ENCODE peak calls at places on chromosomes 16 and 17, in nine cellular contexts. Y is pancreas; J is aorta; S is CD4-positive, alpha-beta memory T cell; Z is HepG2; U is neuronal stem cell; R is AG04450; N is naive thymus-derived CD4-positive, alpha-beta T cell; O is colonic mucosa. X is an unnamed sample. For H3K9me3, the result is how much of the 10 kb centered on the place peaks cover.

GRCh38 chr17:9928601-9929341 is 23.7 kb upstream of the RCVRN start:
- DNase-seq in Y (no peak), J (no peak), S (no peak), Z (peak), U (peak), R (peak), N (no peak), O (no peak), X (no peak)

GRCh38 chr17:81582341-81582740 is 30.2 kb upstream of the FAAP100 start:
- DNase-seq in Y (no peak), J (no peak), S (no peak), Z (no peak), U (no peak), R (no peak), N (no peak), O (no peak), X (no peak)

GRCh38 chr17:68437979-68438877 is 19.1 kb downstream of the WIPI1 start:
- DNase-seq in Y (no peak), J (no peak), S (peak), Z (peak), U (no peak), R (no peak), N (peak), O (peak), X (no peak)

GRCh38 chr17:82365586-82366295 is 5.8 kb upstream of the UTS2R start:
- DNase-seq in Y (no peak), J (no peak), S (no peak), Z (no peak), U (no peak), R (no peak), N (no peak), O (no peak), X (peak)

GRCh38 chr17:78514521-78514920 is 62.7 kb downstream of the DNAH17 start:
- DNase-seq in Y (peak), J (peak), S (no peak), Z (no peak), U (no peak), R (no peak), N (no peak), O (no peak), X (no peak)

GRCh38 chr17:61455754-61456681 is 3.8 kb downstream of the TBX4 start:
- DNase-seq in Y (peak), J (no peak), S (no peak), Z (no peak), U (no peak), R (no peak), N (no peak), O (no peak), X (peak)

GRCh38 chr17:73939808-73940207 is 263.7 kb upstream of the RPL38 start:
- DNase-seq in Y (no peak), J (no peak), S (no peak), Z (no peak), U (no peak), R (no peak), N (no peak), O (no peak), X (no peak)

GRCh38 chr17:7825206-7825980 is 8.6 kb upstream of the KDM6B start:
- DNase-seq in Y (no peak), J (peak), S (no peak), Z (peak), U (no peak), R (no peak), N (no peak), O (no peak), X (peak)

GRCh38 chr16:58045096-58045495 is 19.5 kb downstream of the MMP15 start:
- DNase-seq in Y (peak), J (no peak), S (no peak), Z (no peak), U (no peak), R (no peak), N (no peak), O (no peak), X (peak)

GRCh38 chr17:21209511-21210175 is 4.3 kb downstream of the TMEM11 start:
- DNase-seq in Y (peak), J (no peak), S (no peak), Z (no peak), U (no peak), R (no peak), N (no peak), O (peak), X (no peak)

GRCh38 chr17:79045830-79046500 is 22.0 kb downstream of the C1QTNF1 start:
- DNase-seq in Y (peak), J (peak), S (peak), Z (peak), U (peak), R (no peak), N (peak), O (peak), X (peak)

GRCh38 chr16:15031596-15031995 is 24.3 kb downstream of the NTAN1 start:
- DNase-seq in Y (no peak), J (no peak), S (no peak), Z (no peak), U (no peak), R (no peak), N (no peak), O (no peak), X (no peak)

GRCh38 chr16:4172070-4172469 is 55.8 kb upstream of the ADCY9 start:
- DNase-seq in Y (no peak), J (no peak), S (no peak), Z (no peak), U (no peak), R (peak), N (no peak), O (no peak), X (peak)

GRCh38 chr16:50266337-50267091 is at the start of gene ADCY7:
- DNase-seq in Y (peak), J (peak), S (peak), Z (no peak), U (no peak), R (peak), N (peak), O (peak), X (peak)

GRCh38 chr16:89737341-89738071 is 16.2 kb downstream of the ZNF276 start:
- DNase-seq in Y (no peak), J (no peak), S (peak), Z (no peak), U (no peak), R (no peak), N (peak), O (no peak), X (peak)

GRCh38 chr16:53078247-53078646 is 23.5 kb downstream of the CHD9 start:
- DNase-seq in Y (no peak), J (no peak), S (no peak), Z (no peak), U (no peak), R (no peak), N (no peak), O (no peak), X (no peak)

GRCh38 chr17:82490512-82491195 is 28.9 kb upstream of the FOXK2 start:
- DNase-seq in Y (peak), J (no peak), S (no peak), Z (no peak), U (no peak), R (no peak), N (no peak), O (no peak), X (peak)

GRCh38 chr16:66130296-66130910 is 236.1 kb upstream of the CDH5 start:
- DNase-seq in Y (no peak), J (no peak), S (no peak), Z (no peak), U (no peak), R (peak), N (no peak), O (no peak), X (peak)

DNA sequence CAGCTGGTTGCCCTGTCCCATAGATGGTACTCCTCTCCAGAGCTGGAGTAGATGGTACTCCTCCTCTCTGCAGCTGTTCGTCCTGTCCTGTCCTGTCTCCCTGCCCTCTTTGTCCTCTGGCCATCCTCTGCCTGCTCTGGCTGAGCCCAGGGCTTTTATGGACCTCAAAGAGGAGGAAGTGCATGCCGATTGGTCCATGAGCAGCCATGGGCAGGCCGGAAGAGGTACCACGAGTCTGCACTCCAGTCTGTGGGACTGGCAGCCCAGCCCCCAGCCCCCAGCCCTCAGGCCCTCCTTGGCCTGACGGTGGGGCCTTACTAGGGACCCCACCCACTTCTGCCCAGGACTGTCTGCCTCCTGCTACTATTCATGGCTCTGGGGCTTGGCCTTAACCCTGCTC is 27.0 kb downstream of the GNGT2 start:
- DNase-seq in Y (no peak), J (no peak), S (no peak), Z (no peak), U (no peak), R (no peak), N (no peak), O (no peak), X (no peak)
- H3K9me3 ChIP-seq in Y (under half), J (under half), S (under half), Z (under half), U (under half), R (under half), N (under half), O (under half), X (under half)

GRCh38 chr17:4221899-4222659 is 41.7 kb downstream of the ANKFY1 start:
- DNase-seq in Y (no peak), J (no peak), S (no peak), Z (no peak), U (no peak), R (no peak), N (no peak), O (no peak), X (no peak)
- H3K9me3 ChIP-seq in Y (under half), J (under half), S (under half), Z (under half), U (under half), R (under half), N (under half), O (under half), X (under half)

GRCh38 chr17:33322063-33322462 is 29.0 kb upstream of the ASIC2 start:
- DNase-seq in Y (no peak), J (no peak), S (no peak), Z (no peak), U (no peak), R (no peak), N (no peak), O (no peak), X (no peak)
- H3K9me3 ChIP-seq in Y (under half), J (under half), S (under half), Z (under half), U (under half), R (under half), N (under half), O (under half), X (under half)

DNA sequence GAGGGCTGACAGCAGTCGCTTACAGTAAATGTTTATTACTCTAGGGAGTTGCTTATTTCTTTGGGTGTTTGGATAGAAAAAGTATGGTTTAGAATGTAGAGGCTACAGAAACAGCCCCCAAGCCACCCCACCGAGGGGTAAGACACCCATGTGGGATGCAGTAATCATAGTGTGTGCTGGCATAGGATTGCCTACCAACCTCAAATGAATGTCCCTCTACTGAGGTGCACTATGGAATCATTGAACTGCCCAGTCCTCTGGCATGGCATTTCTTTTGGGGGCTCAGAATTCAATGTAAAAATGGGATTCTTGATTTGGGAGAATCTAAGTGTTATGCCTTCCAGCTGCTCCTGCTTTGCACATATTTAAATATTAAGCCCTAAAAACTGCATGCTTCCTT is 46.8 kb downstream of the ZNF267 start:
- DNase-seq in Y (no peak), J (no peak), S (no peak), Z (no peak), U (no peak), R (no peak), N (no peak), O (no peak), X (no peak)
- H3K9me3 ChIP-seq in Y (under half), J (under half), S (half or more), Z (half or more), U (under half), R (under half), N (under half), O (under half), X (under half)

GRCh38 chr17:27082775-27083154 is 211.1 kb upstream of the WSB1 start:
- DNase-seq in Y (no peak), J (no peak), S (no peak), Z (no peak), U (no peak), R (no peak), N (no peak), O (no peak), X (no peak)

GRCh38 chr17:27085517-27085916 is 208.4 kb upstream of the WSB1 start:
- DNase-seq in Y (no peak), J (no peak), S (no peak), Z (no peak), U (no peak), R (no peak), N (no peak), O (no peak), X (no peak)

GRCh38 chr17:27082023-27082774 is 211.7 kb upstream of the WSB1 start:
- DNase-seq in Y (no peak), J (no peak), S (no peak), Z (no peak), U (no peak), R (no peak), N (no peak), O (no peak), X (no peak)

GRCh38 chr17:27081002-27081638 is 212.8 kb upstream of the WSB1 start:
- DNase-seq in Y (no peak), J (no peak), S (no peak), Z (no peak), U (no peak), R (no peak), N (no peak), O (no peak), X (no peak)

DNA sequence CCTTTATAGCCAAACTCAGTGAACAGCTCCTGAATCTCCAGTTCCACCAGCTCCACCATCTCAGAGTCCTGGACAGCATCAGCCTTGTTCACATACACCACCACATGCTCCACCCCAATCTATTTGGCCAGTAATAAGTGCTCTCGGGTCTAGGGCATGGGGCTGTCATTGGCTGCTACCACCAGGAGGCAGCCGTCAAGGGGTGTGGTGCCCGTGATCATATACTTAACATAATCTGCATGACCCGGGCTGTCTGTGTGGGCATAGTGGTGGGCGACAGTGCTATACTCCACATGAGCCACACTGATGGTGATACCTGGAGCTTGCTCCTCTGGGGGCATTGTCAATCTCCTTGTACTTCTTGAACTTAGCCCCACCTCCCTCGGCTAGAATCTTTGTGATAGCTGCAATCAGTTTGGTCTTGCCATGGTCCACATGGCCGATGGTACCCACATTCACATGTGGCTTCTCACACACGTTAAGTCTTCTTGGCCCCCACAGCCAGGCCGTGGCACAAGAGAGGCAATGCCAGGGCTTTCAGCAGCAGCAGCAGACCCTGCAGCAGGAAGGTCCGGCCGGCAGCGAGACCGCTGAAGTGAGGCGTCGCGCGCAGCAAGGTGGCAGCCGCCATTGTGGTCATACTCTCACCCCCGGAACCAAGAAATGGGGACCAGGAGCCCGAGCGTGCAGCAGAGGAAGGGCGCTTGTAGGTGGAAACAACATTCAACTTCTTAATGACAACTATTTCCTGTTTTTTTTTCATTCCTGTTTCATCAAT is 210.3 kb upstream of the WSB1 start:
- DNase-seq in Y (peak), J (no peak), S (no peak), Z (no peak), U (no peak), R (no peak), N (no peak), O (no peak), X (no peak)
- H3K9me3 ChIP-seq in Y (under half), J (under half), S (under half), Z (under half), U (under half), R (under half), N (under half), O (under half), X (under half)

DNA sequence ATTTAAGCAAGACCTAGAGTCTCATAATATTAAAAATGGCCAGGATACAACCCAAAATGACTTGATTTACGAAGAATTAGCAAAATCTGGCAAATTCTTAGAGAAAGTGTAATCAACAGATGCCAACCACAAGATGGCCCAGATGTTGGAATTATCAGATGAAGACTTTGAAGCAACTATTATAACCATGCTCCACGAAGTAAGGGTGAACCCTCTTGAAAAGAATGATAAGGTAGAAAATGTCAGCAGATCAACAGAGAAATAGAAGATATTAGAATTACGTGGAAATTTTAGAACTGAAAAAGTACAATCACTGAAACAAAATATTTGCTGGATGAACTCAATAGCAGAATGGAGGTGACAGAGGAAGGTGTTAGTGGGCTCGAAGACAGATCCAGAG is 50.1 kb upstream of the CLEC19A start:
- DNase-seq in Y (no peak), J (no peak), S (no peak), Z (no peak), U (no peak), R (no peak), N (no peak), O (no peak), X (no peak)
- H3K9me3 ChIP-seq in Y (under half), J (under half), S (under half), Z (under half), U (under half), R (under half), N (under half), O (under half), X (under half)

GRCh38 chr16:833411-833810 is 32.9 kb upstream of the GNG13 start:
- DNase-seq in Y (no peak), J (no peak), S (no peak), Z (no peak), U (no peak), R (no peak), N (no peak), O (no peak), X (no peak)
- H3K9me3 ChIP-seq in Y (under half), J (under half), S (under half), Z (under half), U (under half), R (half or more), N (under half), O (under half), X (under half)